ENCODE peak calls at places on chromosome X, in five cellular contexts. C is AG10803, S is NCI-H1105 treated with DMSO at 0.1 percent for 48 hours, A is neural crest cell, I is H9. R is an unnamed sample.

GRCh38 chrX:48648299-48648698 is 35.3 kb upstream of the WAS start:
- DNase-seq in C (peak; percentile 65), S (no peak), A (no peak), I (peak; percentile 62), R (peak; percentile 53)

GRCh38 chrX:20269848-20270556 is 3.3 kb upstream of the RPS6KA3 start:
- DNase-seq in C (no peak), S (no peak), A (no peak), I (no peak), R (no peak)

GRCh38 chrX:24282381-24283121 is 31.3 kb downstream of the SUPT20HL2 start:
- DNase-seq in C (peak; percentile 53), S (no peak), A (no peak), I (no peak), R (no peak)

GRCh38 chrX:47743504-47743903 is 84.5 kb upstream of the UXT start:
- DNase-seq in C (peak; percentile 63), S (no peak), A (no peak), I (no peak), R (no peak)

GRCh38 chrX:39903937-39904336 is 193.8 kb downstream of the BCOR start:
- DNase-seq in C (peak; percentile 74), S (no peak), A (no peak), I (no peak), R (no peak)

GRCh38 chrX:150935466-150935865 is 37.0 kb upstream of the CD99L2 start:
- DNase-seq in C (peak; percentile 88), S (no peak), A (no peak), I (no peak), R (no peak)

GRCh38 chrX:49176421-49177326 is 5.0 kb downstream of the PLP2 start:
- DNase-seq in C (no peak), S (no peak), A (no peak), I (no peak), R (no peak)

GRCh38 chrX:10052906-10053625 is 85.9 kb downstream of the CLDN34 start:
- DNase-seq in C (peak; percentile 56), S (no peak), A (no peak), I (no peak), R (no peak)

GRCh38 chrX:72492499-72492898 is 80.1 kb downstream of the HDAC8 start:
- DNase-seq in C (no peak), S (no peak), A (no peak), I (no peak), R (no peak)

GRCh38 chrX:124415115-124415798 is 68.9 kb downstream of the SH2D1A start:
- DNase-seq in C (no peak), S (no peak), A (no peak), I (no peak), R (no peak)

GRCh38 chrX:18542131-18542530 is 116.7 kb downstream of the CDKL5 start:
- DNase-seq in C (no peak), S (no peak), A (no peak), I (no peak), R (no peak)

GRCh38 chrX:275967-276587 is 5.1 kb upstream of the PLCXD1 start:
- DNase-seq in C (peak; percentile 53), S (no peak), A (no peak), I (peak; percentile 88), R (no peak)

GRCh38 chrX:147069926-147070325 is 255.4 kb upstream of the CXorf51A start:
- DNase-seq in C (no peak), S (no peak), A (no peak), I (no peak), R (no peak)

GRCh38 chrX:136616987-136617685 is 30.8 kb upstream of the CD40LG start:
- DNase-seq in C (no peak), S (no peak), A (no peak), I (no peak), R (no peak)

GRCh38 chrX:17519349-17519748 is 144.3 kb downstream of the NHS start:
- DNase-seq in C (peak; percentile 84), S (no peak), A (no peak), I (no peak), R (no peak)

GRCh38 chrX:17154001-17154400 is 207.5 kb downstream of the REPS2 start:
- DNase-seq in C (no peak), S (no peak), A (no peak), I (no peak), R (no peak)

GRCh38 chrX:3520458-3520857 is 174.0 kb upstream of the MXRA5 start:
- DNase-seq in C (peak; percentile 52), S (no peak), A (no peak), I (no peak), R (no peak)